ENCODE peak calls at places on chromosome 16, in seven cellular contexts. C, O, F, L, Q, E and Z are unnamed samples.

GRCh38 chr16:586047-586644 is 3.7 kb upstream of the RAB40C start:
- DNase-seq in F (no peak), L (peak), O (no peak), C (no peak), Q (no peak), E (no peak), Z (no peak)

GRCh38 chr16:53129281-53130192 is 74.7 kb downstream of the CHD9 start:
- DNase-seq in E (peak), F (no peak), C (no peak), O (no peak), Q (no peak), L (peak), Z (no peak)

GRCh38 chr16:86643661-86644060 is 65.3 kb downstream of the FOXL1 start:
- DNase-seq in O (no peak), C (no peak), Q (no peak), E (no peak), F (no peak), L (no peak), Z (no peak)

GRCh38 chr16:75764154-75764768 is 38.0 kb upstream of the CPHXL start:
- DNase-seq in C (peak), O (peak), E (peak), Q (no peak), L (peak), F (peak), Z (peak)

GRCh38 chr16:62909597-62909996 is 873.4 kb upstream of the CDH8 start:
- DNase-seq in F (no peak), Q (no peak), L (no peak), C (no peak), O (no peak), E (no peak), Z (no peak)

GRCh38 chr16:27748868-27749546 is 199.1 kb downstream of the KATNIP start:
- DNase-seq in Q (peak), O (peak), C (no peak), F (no peak), L (peak), E (no peak), Z (no peak)

GRCh38 chr16:24124291-24124690 is 131.8 kb upstream of the CACNG3 start:
- DNase-seq in F (no peak), C (no peak), E (no peak), O (no peak), L (no peak), Q (no peak), Z (no peak)

GRCh38 chr16:17396762-17397498 is 73.8 kb downstream of the XYLT1 start:
- DNase-seq in Q (no peak), L (peak), F (no peak), C (peak), E (no peak), O (no peak), Z (no peak)

GRCh38 chr16:14608604-14609003 is 21.5 kb downstream of the PARN start:
- DNase-seq in F (no peak), E (peak), L (no peak), C (no peak), Q (no peak), O (no peak), Z (no peak)

GRCh38 chr16:64409762-64410161 is 712.1 kb downstream of the CDH11 start:
- DNase-seq in E (no peak), O (no peak), C (no peak), F (no peak), Q (no peak), L (no peak), Z (no peak)

GRCh38 chr16:11535494-11535893 is 51.2 kb downstream of the LITAF start:
- DNase-seq in Q (no peak), E (peak), F (no peak), O (no peak), L (no peak), C (no peak), Z (no peak)

GRCh38 chr16:70342016-70342415 is 4.7 kb upstream of the DDX19A start:
- DNase-seq in O (no peak), E (no peak), Q (no peak), F (no peak), C (no peak), L (no peak), Z (no peak)

GRCh38 chr16:81446318-81447275 is 2.0 kb downstream of the CMIP start:
- DNase-seq in L (peak), Q (no peak), C (no peak), F (no peak), E (peak), O (peak), Z (no peak)

GRCh38 chr16:49793244-49793643 is 62.7 kb downstream of the ZNF423 start:
- DNase-seq in E (no peak), Q (no peak), F (no peak), L (no peak), C (no peak), O (no peak), Z (no peak)

GRCh38 chr16:14077918-14078317 is 6.8 kb downstream of the MRTFB start:
- DNase-seq in L (no peak), O (no peak), Q (no peak), F (no peak), C (no peak), E (no peak), Z (no peak)

GRCh38 chr16:81431554-81432353 is 12.9 kb upstream of the CMIP start:
- DNase-seq in O (peak), C (no peak), Q (peak), L (peak), E (no peak), F (no peak), Z (peak)

GRCh38 chr16:351804-352520 is 561 bp downstream of the AXIN1 start:
- DNase-seq in C (no peak), L (no peak), E (no peak), F (no peak), O (no peak), Q (peak), Z (no peak)

GRCh38 chr16:57634171-57634570 is 5.7 kb downstream of the ADGRG1 start:
- DNase-seq in O (no peak), C (no peak), Q (no peak), E (no peak), L (peak), F (no peak), Z (no peak)

GRCh38 chr16:14564881-14565687 is 65.0 kb downstream of the PARN start:
- DNase-seq in O (no peak), Q (no peak), L (peak), F (no peak), E (no peak), C (no peak), Z (no peak)

GRCh38 chr16:4350787-4351659 is at the start of gene PAM16:
- DNase-seq in C (peak), L (peak), E (peak), F (peak), O (peak), Q (peak), Z (peak)

GRCh38 chr16:49530396-49530795 is 156.8 kb downstream of the C16orf78 start:
- DNase-seq in O (no peak), C (no peak), E (no peak), L (no peak), F (no peak), Q (no peak), Z (no peak)

GRCh38 chr16:75433732-75434413 is 570 bp upstream of the CFDP1 start:
- DNase-seq in E (peak), F (no peak), L (peak), Q (peak), O (peak), C (no peak), Z (peak)

GRCh38 chr16:81198635-81199034 is 39.9 kb upstream of the BCO1 start:
- DNase-seq in O (no peak), F (no peak), C (no peak), Q (no peak), E (no peak), L (no peak), Z (no peak)

GRCh38 chr16:726438-727290 is at the start of the genes CCDC78 and HAGHL:
- DNase-seq in F (no peak), C (no peak), L (peak), E (no peak), Q (peak), O (peak), Z (no peak)

GRCh38 chr16:83137326-83137770 is 510.6 kb downstream of the CDH13 start:
- DNase-seq in Q (no peak), E (no peak), O (no peak), F (peak), C (no peak), L (peak), Z (no peak)

GRCh38 chr16:85415196-85415988 is 197.7 kb upstream of the GSE1 start:
- DNase-seq in C (no peak), L (no peak), E (no peak), Q (peak), F (no peak), O (no peak), Z (no peak)

GRCh38 chr16:84897911-84898377 is 78.2 kb downstream of the CRISPLD2 start:
- DNase-seq in L (no peak), Q (no peak), O (peak), F (no peak), C (no peak), E (no peak), Z (no peak)

GRCh38 chr16:9969580-9969979 is 212.6 kb downstream of the GRIN2A start:
- DNase-seq in Q (no peak), L (no peak), C (no peak), F (no peak), E (no peak), O (no peak), Z (no peak)

GRCh38 chr16:17138801-17139200 is 332.0 kb downstream of the XYLT1 start:
- DNase-seq in C (no peak), F (peak), Q (no peak), O (no peak), E (no peak), L (peak), Z (no peak)

GRCh38 chr16:31427441-31428276 is 501 bp downstream of the COX6A2 start:
- DNase-seq in E (no peak), L (no peak), C (peak), O (no peak), F (no peak), Q (peak), Z (peak)

GRCh38 chr16:56102159-56102798 is 89.0 kb upstream of the GNAO1 start:
- DNase-seq in L (no peak), C (no peak), F (no peak), Q (no peak), O (no peak), E (no peak), Z (no peak)

GRCh38 chr16:55955845-55956244 is 80.7 kb upstream of the CES5A start:
- DNase-seq in L (no peak), C (no peak), Q (no peak), O (no peak), E (no peak), F (no peak), Z (no peak)

GRCh38 chr16:1163567-1164055 is 10.7 kb downstream of the CACNA1H start:
- DNase-seq in F (no peak), O (no peak), C (no peak), Q (no peak), L (peak), E (no peak), Z (no peak)

GRCh38 chr16:57647136-57647875 is 18.9 kb downstream of the ADGRG1 start:
- DNase-seq in C (no peak), L (no peak), Q (no peak), E (no peak), O (no peak), F (no peak), Z (no peak)

GRCh38 chr16:50050802-50051201 is 15.0 kb upstream of the HEATR3 start:
- DNase-seq in C (no peak), L (peak), F (no peak), Q (no peak), E (no peak), O (no peak), Z (no peak)

GRCh38 chr16:77171750-77172635 is 19.0 kb upstream of the MON1B start:
- DNase-seq in F (peak), Q (no peak), C (no peak), E (no peak), L (peak), O (peak), Z (no peak)

GRCh38 chr16:8885674-8886592 is 3.8 kb downstream of the LITAFD start:
- DNase-seq in E (no peak), F (no peak), O (no peak), Q (peak), C (no peak), L (peak), Z (no peak)

GRCh38 chr16:74073471-74073870 is 223.1 kb upstream of the PSMD7 start:
- DNase-seq in L (peak), Q (no peak), E (no peak), F (no peak), C (no peak), O (no peak), Z (no peak)

GRCh38 chr16:13970708-13971422 is 50.9 kb downstream of the ERCC4 start:
- DNase-seq in L (no peak), C (no peak), Q (no peak), F (no peak), E (no peak), O (no peak), Z (no peak)

GRCh38 chr16:66706506-66706880 is 9.9 kb upstream of the CMTM4 start:
- DNase-seq in L (no peak), F (no peak), C (no peak), Q (no peak), O (no peak), E (no peak), Z (no peak)

GRCh38 chr16:68113059-68113757 is 28.0 kb downstream of the NFATC3 start:
- DNase-seq in E (no peak), C (no peak), Q (no peak), O (peak), L (no peak), F (no peak), Z (no peak)

GRCh38 chr16:68117884-68118283 is 32.7 kb downstream of the NFATC3 start:
- DNase-seq in E (no peak), O (no peak), F (no peak), Q (no peak), C (no peak), L (no peak), Z (no peak)

GRCh38 chr16:68116256-68116853 is 31.2 kb downstream of the NFATC3 start:
- DNase-seq in C (no peak), L (peak), E (no peak), F (no peak), O (peak), Q (no peak), Z (no peak)

GRCh38 chr16:68113765-68114240 is 28.6 kb downstream of the NFATC3 start:
- DNase-seq in O (no peak), L (no peak), F (no peak), C (no peak), E (no peak), Q (no peak), Z (no peak)

DNA sequence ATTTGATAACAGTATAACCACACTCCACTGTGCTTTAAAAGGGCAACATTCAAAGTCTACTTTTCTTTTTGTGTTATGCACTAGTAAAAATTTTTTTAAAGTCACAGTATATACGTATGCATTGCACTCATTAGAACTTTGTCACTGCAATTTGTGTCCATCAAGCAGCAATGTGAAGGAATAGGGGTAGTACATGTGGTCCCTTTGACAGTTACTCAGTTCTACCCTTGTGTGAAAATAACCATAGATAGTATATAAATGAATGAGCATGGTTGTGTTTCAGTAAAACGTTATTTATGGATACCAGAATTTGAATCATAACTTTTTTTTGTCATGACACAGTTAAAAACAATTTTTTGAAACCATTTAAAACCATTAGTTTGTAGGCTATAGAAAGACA is 30.7 kb downstream of the NFATC3 start:
- DNase-seq in E (no peak), L (no peak), O (no peak), C (no peak), Q (no peak), F (no peak), Z (no peak)
- H3K4me3 ChIP-seq in E (no peak), L (no peak), O (no peak), C (no peak), Q (no peak), F (no peak), Z (no peak)

DNA sequence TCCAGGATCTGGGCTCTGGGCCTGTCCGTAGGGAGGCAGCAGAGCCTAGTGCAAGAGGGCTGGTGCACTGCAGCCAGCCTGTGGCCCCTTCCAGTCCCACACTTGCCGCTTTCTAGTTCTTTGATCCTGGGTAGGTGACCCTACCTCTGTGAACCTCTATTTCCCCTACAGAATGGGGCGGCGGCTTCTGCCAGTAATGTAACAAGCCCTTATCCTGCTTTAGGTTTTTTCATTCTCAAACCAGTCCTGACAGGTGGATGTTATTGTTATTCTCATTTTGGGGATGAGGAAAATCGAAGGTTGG is 744 bp downstream of the E4F1 start:
- DNase-seq in F (no peak), L (peak), O (no peak), E (no peak), Q (no peak), C (no peak), Z (no peak)
- H3K27ac ChIP-seq in F (no peak), L (peak), O (peak), E (peak), Q (peak), C (peak), Z (peak)

GRCh38 chr16:72025404-72026114 is 17.0 kb downstream of the DHODH start:
- DNase-seq in C (no peak), O (no peak), Q (no peak), F (no peak), E (no peak), L (no peak), Z (no peak)
- H3K4me3 ChIP-seq in C (no peak), O (no peak), Q (no peak), F (no peak), E (no peak), L (no peak), Z (no peak)

DNA sequence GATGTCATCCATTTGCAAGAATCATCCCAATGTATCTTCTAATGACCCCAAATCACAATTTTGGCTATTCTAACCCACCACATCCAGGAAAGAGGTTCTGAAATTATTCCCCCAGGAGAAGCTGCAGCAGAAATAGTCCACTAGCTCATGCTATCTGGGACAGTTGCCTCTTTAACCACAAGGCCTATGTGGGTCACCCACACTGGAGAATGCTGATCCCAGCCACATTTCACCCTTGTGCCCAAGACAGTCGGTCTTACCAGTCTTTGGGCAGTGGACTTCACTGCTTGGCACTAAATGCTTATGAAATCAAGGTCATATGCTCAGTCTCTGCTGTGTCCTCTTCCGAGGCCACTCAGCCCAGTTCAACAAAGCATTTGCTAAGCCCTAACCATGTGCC is 27.0 kb downstream of the ABCC12 start:
- DNase-seq in L (no peak), Q (no peak), F (no peak), O (no peak), C (no peak), E (no peak), Z (no peak)
- H3K27ac ChIP-seq in L (no peak), Q (no peak), F (no peak), O (no peak), C (no peak), E (no peak), Z (no peak)

DNA sequence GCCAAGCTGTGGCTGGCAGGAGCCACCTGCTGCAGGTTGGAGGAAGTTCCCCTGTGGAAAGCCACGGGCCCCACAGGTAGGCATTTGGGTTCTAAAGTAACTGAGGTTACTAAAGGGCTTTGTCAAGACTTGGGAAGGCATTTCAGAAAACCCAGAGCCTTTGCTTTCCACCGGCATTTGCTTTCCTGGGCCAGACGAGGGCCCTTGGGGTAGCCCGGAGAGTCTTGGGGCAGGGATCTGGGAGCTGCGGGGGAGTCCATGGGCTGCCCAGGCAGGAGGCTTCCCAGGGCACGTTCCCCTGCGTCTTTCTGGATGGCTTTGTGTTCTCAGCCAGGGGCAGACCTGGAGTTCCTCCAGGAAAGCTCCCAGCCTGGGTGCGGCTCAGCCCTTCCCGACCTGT is 43.5 kb downstream of the JPH3 start:
- DNase-seq in Q (no peak), F (no peak), E (no peak), C (no peak), L (no peak), O (no peak), Z (no peak)
- H3K4me3 ChIP-seq in Q (no peak), F (no peak), E (no peak), C (no peak), L (no peak), O (no peak), Z (no peak)

DNA sequence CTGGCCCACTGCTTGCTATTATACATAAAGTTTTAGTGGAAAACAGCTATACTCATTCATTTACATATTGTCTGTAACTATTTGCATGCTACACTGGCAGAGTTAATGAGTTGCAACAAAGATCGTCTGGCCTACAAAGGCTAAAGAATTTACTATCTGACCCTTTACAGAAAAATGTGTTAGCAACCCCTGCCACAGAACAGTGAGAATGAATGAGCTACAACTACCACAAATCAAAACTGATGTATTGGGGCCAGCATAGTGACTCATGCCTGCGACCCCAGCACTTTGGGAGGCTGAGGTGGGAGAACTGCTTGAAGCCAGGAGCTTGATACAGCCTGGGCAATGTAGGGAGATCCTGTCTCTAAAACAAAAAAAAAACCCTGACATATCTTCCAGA is 92.7 kb downstream of the MYH11 start:
- DNase-seq in E (no peak), Q (no peak), O (no peak), F (no peak), L (no peak), C (no peak), Z (no peak)
- H3K27ac ChIP-seq in E (no peak), Q (no peak), O (no peak), F (no peak), L (no peak), C (no peak), Z (peak)

DNA sequence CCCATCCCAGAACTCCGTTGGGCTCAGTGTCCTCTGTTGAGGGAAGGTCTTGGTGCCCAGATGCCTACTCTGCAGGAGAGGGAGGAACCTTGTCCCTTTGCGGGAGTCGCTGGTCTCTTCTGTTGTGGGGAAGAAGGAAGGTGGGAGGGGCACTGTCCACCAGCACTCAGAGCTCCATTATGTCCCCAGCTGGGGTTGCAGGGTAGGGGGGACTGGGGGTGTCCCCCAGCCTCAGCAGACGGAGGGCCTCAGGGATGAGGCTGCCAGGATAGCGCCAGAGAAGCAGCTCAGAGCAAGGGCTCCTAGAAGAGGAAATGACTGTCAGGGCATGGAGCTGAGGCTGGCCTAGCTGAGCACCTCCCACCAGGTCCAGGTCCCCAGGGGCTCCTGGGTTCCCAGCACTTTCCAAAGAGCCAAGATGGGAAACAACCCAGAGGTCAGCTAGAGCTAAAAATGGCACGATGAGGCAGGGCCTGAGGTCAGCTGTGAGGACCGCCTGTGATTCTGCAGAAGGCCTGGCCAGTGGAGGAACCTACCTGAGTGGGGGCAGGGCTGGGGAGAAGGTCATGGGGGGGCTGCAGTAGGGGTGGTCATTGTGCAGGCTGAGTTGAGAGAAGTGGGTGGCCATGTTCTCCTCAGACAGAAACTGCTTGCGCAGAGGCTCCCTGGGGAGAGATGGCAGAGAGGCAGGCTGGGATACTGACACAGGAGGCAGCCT is 886 bp downstream of the HCFC1R1 start:
- DNase-seq in L (peak), E (no peak), C (no peak), Q (no peak), F (no peak), O (peak), Z (peak)
- H3K4me3 ChIP-seq in L (peak), E (peak), C (no peak), Q (peak), F (peak), O (peak), Z (peak)